ENCODE peak calls at places on chromosomes 16 and 17, in six cellular contexts. F is A549, R is endothelial cell of umbilical vein, P is astrocyte, W is transverse colon, U is H1. C is an unnamed sample.

GRCh38 chr17:32541640-32542039 is 54.8 kb downstream of the CDK5R1 start:
- DNase-seq in F (no peak), U (no peak), P (no peak), R (no peak), W (no peak), C (no peak)

GRCh38 chr17:56292010-56292409 is 138.7 kb downstream of the ANKFN1 start:
- DNase-seq in F (no peak), W (no peak), U (no peak), R (peak), P (peak), C (no peak)

GRCh38 chr17:78789663-78790181 is 7.6 kb upstream of the CYTH1 start:
- DNase-seq in F (no peak), W (peak), U (no peak), R (no peak), P (peak), C (peak)

GRCh38 chr17:61451538-61452300 is 503 bp upstream of the TBX4 start:
- DNase-seq in U (peak), P (no peak), W (no peak), R (no peak), F (no peak), C (no peak)

GRCh38 chr16:21301168-21301894 is 23.2 kb upstream of the CRYM start:
- DNase-seq in U (peak), F (peak), W (peak), P (peak), R (peak), C (peak)

GRCh38 chr17:74632196-74632540 is 8.6 kb upstream of the CD300E start:
- DNase-seq in R (no peak), W (no peak), P (no peak), U (no peak), F (no peak), C (no peak)

GRCh38 chr16:77191259-77191969 is 424 bp downstream of the MON1B start:
- DNase-seq in F (no peak), U (no peak), P (no peak), W (peak), R (no peak), C (no peak)

GRCh38 chr17:83055911-83056582 is 23.4 kb upstream of the METRNL start:
- DNase-seq in R (peak), W (no peak), P (peak), U (peak), F (peak), C (peak)

GRCh38 chr16:53036066-53036465 is 16.6 kb downstream of the CHD9NB start:
- DNase-seq in W (no peak), F (no peak), R (no peak), P (no peak), U (no peak), C (no peak)

GRCh38 chr17:31067699-31068184 is 27.0 kb upstream of the NF1 start:
- DNase-seq in F (peak), U (no peak), R (peak), W (no peak), P (peak), C (peak)

GRCh38 chr16:68644715-68645493 is at the start of gene CDH3:
- DNase-seq in U (peak), P (no peak), R (no peak), W (peak), F (no peak), C (no peak)

GRCh38 chr16:22321340-22322001 is 24.3 kb downstream of the POLR3E start:
- DNase-seq in W (peak), R (peak), F (peak), P (peak), U (peak), C (peak)

GRCh38 chr16:11303405-11304138 is 22.4 kb upstream of the PRM1 start:
- DNase-seq in F (no peak), R (peak), W (no peak), P (no peak), U (no peak), C (no peak)

GRCh38 chr16:59210955-59211541 is 476.9 kb upstream of the GOT2 start:
- DNase-seq in R (peak), F (peak), U (no peak), W (no peak), P (peak), C (peak)

GRCh38 chr16:79146-80054 is 1.4 kb downstream of the MPG start:
- DNase-seq in R (peak), F (no peak), W (no peak), P (no peak), U (no peak), C (no peak)

GRCh38 chr16:51682905-51683304 is 531.8 kb upstream of the SALL1 start:
- DNase-seq in F (no peak), W (no peak), P (no peak), R (no peak), U (no peak), C (no peak)

GRCh38 chr17:27518048-27518447 is 61.8 kb downstream of the KSR1 start:
- DNase-seq in U (no peak), R (no peak), P (no peak), W (no peak), F (no peak), C (no peak)

GRCh38 chr17:15027853-15028252 is 237.3 kb downstream of the PMP22 start:
- DNase-seq in P (no peak), W (no peak), F (no peak), R (no peak), U (no peak), C (no peak)

GRCh38 chr17:82751171-82751570 is 694 bp upstream of the TBCD start:
- DNase-seq in U (peak), P (peak), W (peak), R (no peak), F (no peak), C (no peak)

GRCh38 chr17:1490643-1491405 is 1.7 kb downstream of the MYO1C start:
- DNase-seq in P (no peak), U (peak), R (peak), F (peak), W (peak), C (no peak)

GRCh38 chr16:4393243-4393606 is 21.6 kb downstream of the VASN start:
- DNase-seq in F (no peak), U (no peak), P (no peak), R (no peak), W (no peak), C (no peak)

GRCh38 chr16:31181102-31181830 is 1.3 kb downstream of the FUS start:
- DNase-seq in F (no peak), P (no peak), W (peak), R (peak), U (no peak), C (no peak)

GRCh38 chr16:80347900-80348299 is 192.9 kb upstream of the DYNLRB2 start:
- DNase-seq in F (no peak), W (no peak), U (peak), P (peak), R (peak), C (no peak)

GRCh38 chr17:35713069-35713728 is 18.2 kb upstream of the RASL10B start:
- DNase-seq in R (peak), P (peak), W (no peak), U (no peak), F (no peak), C (peak)

GRCh38 chr17:561118-561517 is 153.5 kb downstream of the VPS53 start:
- DNase-seq in R (peak), U (no peak), W (no peak), P (peak), F (no peak), C (peak)

GRCh38 chr16:68885321-68885720 is 42.0 kb downstream of the TANGO6 start:
- DNase-seq in F (no peak), P (no peak), W (no peak), R (no peak), U (no peak), C (no peak)

GRCh38 chr16:70687671-70688265 is 1.9 kb upstream of the MTSS2 start:
- DNase-seq in U (no peak), W (no peak), P (no peak), F (no peak), R (no peak), C (no peak)

GRCh38 chr16:2233046-2233775 is 3.0 kb upstream of the DNASE1L2 start:
- DNase-seq in R (no peak), P (no peak), W (no peak), F (no peak), U (no peak), C (no peak)

DNA sequence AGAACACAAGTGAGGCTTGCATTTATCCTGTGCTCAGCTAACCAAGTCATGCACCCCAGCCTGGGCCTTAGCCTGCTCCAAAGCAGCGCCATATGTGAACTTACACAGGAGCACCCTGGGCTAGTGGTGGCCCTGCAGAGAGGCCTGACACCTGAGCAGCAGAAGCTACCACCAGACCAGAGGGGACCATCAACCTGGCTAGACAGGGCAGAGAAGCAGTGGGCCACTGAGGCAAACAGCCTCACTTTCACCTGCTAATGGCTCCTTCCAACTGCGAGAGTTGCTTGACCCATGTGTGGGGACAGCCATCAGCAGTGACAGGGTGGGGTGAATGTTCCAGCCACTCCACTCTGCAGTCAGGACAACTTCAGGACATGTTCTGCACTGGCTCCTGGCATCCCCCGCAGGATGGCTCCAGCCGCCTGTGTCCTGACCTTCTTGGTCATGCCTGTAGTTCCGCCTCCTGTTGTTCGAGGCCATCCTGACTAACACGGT is 2.9 kb upstream of the C16orf95 start:
- DNase-seq in R (no peak), U (no peak), F (no peak), P (no peak), W (no peak), C (no peak)
- H3K27ac ChIP-seq in R (no peak), U (no peak), F (no peak), P (no peak), W (no peak), C (no peak)

GRCh38 chr16:81940781-81941560 is 70.3 kb downstream of the SDR42E1 start:
- DNase-seq in U (peak), W (no peak), F (peak), R (peak), P (peak), C (peak)

GRCh38 chr16:81936209-81936608 is 75.1 kb downstream of the SDR42E1 start:
- DNase-seq in F (no peak), U (peak), R (no peak), W (no peak), P (no peak), C (no peak)

GRCh38 chr16:81938331-81939163 is 72.7 kb downstream of the SDR42E1 start:
- DNase-seq in R (no peak), P (no peak), U (peak), W (no peak), F (no peak), C (no peak)

GRCh38 chr16:81937305-81938038 is 73.8 kb downstream of the SDR42E1 start:
- DNase-seq in U (peak), R (no peak), W (no peak), P (no peak), F (no peak), C (peak)

GRCh38 chr16:81939164-81940067 is 71.9 kb downstream of the SDR42E1 start:
- DNase-seq in U (peak), W (no peak), F (no peak), R (peak), P (peak), C (no peak)
- TF ChIP-seq CTCF in U (peak), W (no peak), F (no peak), R (peak), P (no peak), C (peak)

GRCh38 chr17:43015579-43015978 is 6.6 kb downstream of the VAT1 start:
- DNase-seq in P (no peak), W (no peak), F (no peak), R (peak), U (no peak), C (no peak)
- H3K27ac ChIP-seq in P (no peak), W (peak), F (no peak), R (peak), U (peak), C (no peak)

GRCh38 chr17:37664214-37664613 is 21.0 kb upstream of the DDX52 start:
- DNase-seq in P (no peak), R (no peak), U (no peak), W (no peak), F (no peak), C (no peak)

GRCh38 chr17:37661372-37662014 is 18.2 kb upstream of the DDX52 start:
- DNase-seq in R (no peak), U (no peak), P (no peak), F (peak), W (no peak), C (no peak)

GRCh38 chr17:37657202-37657601 is 14.0 kb upstream of the DDX52 start:
- DNase-seq in R (no peak), U (no peak), P (no peak), W (no peak), F (no peak), C (no peak)

GRCh38 chr17:37662358-37662757 is 19.1 kb upstream of the DDX52 start:
- DNase-seq in F (no peak), R (no peak), P (no peak), W (no peak), U (no peak), C (no peak)

GRCh38 chr17:37659887-37660286 is 16.6 kb upstream of the DDX52 start:
- DNase-seq in U (no peak), F (no peak), R (no peak), W (no peak), P (no peak), C (no peak)
- TF ChIP-seq CTCF in U (peak), F (no peak), R (no peak), W (no peak), P (no peak), C (peak)

C was measured in brain microvascular endothelial cell.